ENCODE peak calls at places on chromosomes 12 and 14, in seven cellular contexts. One of them, this sample, is unnamed. For H3K36me3, the result is how much of the 10 kb centered on the place peaks cover.

GRCh38 chr12:66144796-66145754 is 14.5 kb upstream of the LLPH start:
- DNase-seq in lung: peak
- DNase-seq in bronchial epithelial cell: peak
- DNase-seq in BJ: no peak
- DNase-seq in suprapubic skin: no peak
- DNase-seq in OCI-LY7: peak
- DNase-seq in left lung: no peak
- DNase-seq in this sample: peak

GRCh38 chr12:50188875-50189575 is 21.9 kb upstream of the CERS5 start:
- DNase-seq in lung: no peak
- DNase-seq in bronchial epithelial cell: no peak
- DNase-seq in BJ: no peak
- DNase-seq in suprapubic skin: no peak
- DNase-seq in OCI-LY7: peak
- DNase-seq in left lung: no peak
- DNase-seq in this sample: no peak

GRCh38 chr14:91728616-91729183 is 3.2 kb downstream of the CATSPERB start:
- DNase-seq in lung: no peak
- DNase-seq in bronchial epithelial cell: no peak
- DNase-seq in BJ: no peak
- DNase-seq in suprapubic skin: no peak
- DNase-seq in OCI-LY7: no peak
- DNase-seq in left lung: no peak
- DNase-seq in this sample: no peak

GRCh38 chr12:131028587-131029338 is 75.1 kb downstream of the ADGRD1 start:
- DNase-seq in lung: peak
- DNase-seq in bronchial epithelial cell: peak
- DNase-seq in BJ: peak
- DNase-seq in suprapubic skin: no peak
- DNase-seq in OCI-LY7: no peak
- DNase-seq in left lung: peak
- DNase-seq in this sample: no peak

GRCh38 chr14:77123381-77124344 is 17.9 kb downstream of the ZDHHC22 start:
- DNase-seq in lung: peak
- DNase-seq in bronchial epithelial cell: peak
- DNase-seq in BJ: no peak
- DNase-seq in suprapubic skin: peak
- DNase-seq in OCI-LY7: peak
- DNase-seq in left lung: peak
- DNase-seq in this sample: peak

GRCh38 chr12:92147491-92147890 is 1.8 kb upstream of the BTG1 start:
- DNase-seq in lung: no peak
- DNase-seq in bronchial epithelial cell: no peak
- DNase-seq in BJ: no peak
- DNase-seq in suprapubic skin: no peak
- DNase-seq in OCI-LY7: no peak
- DNase-seq in left lung: no peak
- DNase-seq in this sample: no peak

GRCh38 chr12:48021485-48022179 is 17.4 kb upstream of the COL2A1 start:
- DNase-seq in lung: peak
- DNase-seq in bronchial epithelial cell: no peak
- DNase-seq in BJ: no peak
- DNase-seq in suprapubic skin: no peak
- DNase-seq in OCI-LY7: no peak
- DNase-seq in left lung: no peak
- DNase-seq in this sample: no peak

GRCh38 chr12:6272300-6273208 is 37.9 kb upstream of the PLEKHG6 start:
- DNase-seq in lung: peak
- DNase-seq in bronchial epithelial cell: peak
- DNase-seq in BJ: no peak
- DNase-seq in suprapubic skin: no peak
- DNase-seq in OCI-LY7: no peak
- DNase-seq in left lung: peak
- DNase-seq in this sample: no peak

GRCh38 chr12:32535260-32535999 is 136.1 kb downstream of the FGD4 start:
- DNase-seq in lung: peak
- DNase-seq in bronchial epithelial cell: peak
- DNase-seq in BJ: no peak
- DNase-seq in suprapubic skin: peak
- DNase-seq in OCI-LY7: peak
- DNase-seq in left lung: peak
- DNase-seq in this sample: peak

GRCh38 chr12:54596526-54596946 is 8.1 kb upstream of the PPP1R1A start:
- DNase-seq in lung: peak
- DNase-seq in bronchial epithelial cell: peak
- DNase-seq in BJ: no peak
- DNase-seq in suprapubic skin: no peak
- DNase-seq in OCI-LY7: peak
- DNase-seq in left lung: no peak
- DNase-seq in this sample: peak

GRCh38 chr14:96297000-96297399 is 41.0 kb downstream of the BDKRB1 start:
- DNase-seq in lung: no peak
- DNase-seq in bronchial epithelial cell: peak
- DNase-seq in BJ: no peak
- DNase-seq in suprapubic skin: no peak
- DNase-seq in OCI-LY7: peak
- DNase-seq in left lung: no peak
- DNase-seq in this sample: no peak

GRCh38 chr12:39426636-39427245 is 16.2 kb downstream of the KIF21A start:
- DNase-seq in lung: no peak
- DNase-seq in bronchial epithelial cell: peak
- DNase-seq in BJ: peak
- DNase-seq in suprapubic skin: no peak
- DNase-seq in OCI-LY7: no peak
- DNase-seq in left lung: no peak
- DNase-seq in this sample: no peak

GRCh38 chr12:40947812-40948211 is 240.3 kb upstream of the PDZRN4 start:
- DNase-seq in lung: no peak
- DNase-seq in bronchial epithelial cell: peak
- DNase-seq in BJ: no peak
- DNase-seq in suprapubic skin: no peak
- DNase-seq in OCI-LY7: no peak
- DNase-seq in left lung: no peak
- DNase-seq in this sample: no peak

GRCh38 chr14:88463318-88463717 is 77.9 kb downstream of the SPATA7 start:
- DNase-seq in lung: no peak
- DNase-seq in bronchial epithelial cell: peak
- DNase-seq in BJ: no peak
- DNase-seq in suprapubic skin: no peak
- DNase-seq in OCI-LY7: peak
- DNase-seq in left lung: no peak
- DNase-seq in this sample: no peak

GRCh38 chr12:42156232-42156631 is 11.6 kb upstream of the GXYLT1 start:
- DNase-seq in lung: no peak
- DNase-seq in bronchial epithelial cell: no peak
- DNase-seq in BJ: no peak
- DNase-seq in suprapubic skin: no peak
- DNase-seq in OCI-LY7: no peak
- DNase-seq in left lung: no peak
- DNase-seq in this sample: no peak

GRCh38 chr12:112182499-112182898 is 57.1 kb downstream of the TRAFD1 start:
- DNase-seq in lung: no peak
- DNase-seq in bronchial epithelial cell: no peak
- DNase-seq in BJ: no peak
- DNase-seq in suprapubic skin: no peak
- DNase-seq in OCI-LY7: no peak
- DNase-seq in left lung: no peak
- DNase-seq in this sample: no peak

GRCh38 chr14:87196436-87196835 is 796.5 kb downstream of the GALC start:
- DNase-seq in lung: no peak
- DNase-seq in bronchial epithelial cell: no peak
- DNase-seq in BJ: peak
- DNase-seq in suprapubic skin: no peak
- DNase-seq in OCI-LY7: no peak
- DNase-seq in left lung: no peak
- DNase-seq in this sample: no peak

GRCh38 chr12:49041881-49042484 is 18.6 kb downstream of the KMT2D start:
- DNase-seq in lung: no peak
- DNase-seq in bronchial epithelial cell: no peak
- DNase-seq in BJ: no peak
- DNase-seq in suprapubic skin: no peak
- DNase-seq in OCI-LY7: no peak
- DNase-seq in left lung: peak
- DNase-seq in this sample: no peak

GRCh38 chr12:49046129-49046895 is 14.3 kb downstream of the KMT2D start:
- DNase-seq in lung: no peak
- DNase-seq in bronchial epithelial cell: no peak
- DNase-seq in BJ: no peak
- DNase-seq in suprapubic skin: no peak
- DNase-seq in OCI-LY7: no peak
- DNase-seq in left lung: no peak
- DNase-seq in this sample: no peak

GRCh38 chr12:49043241-49043640 is 17.4 kb downstream of the KMT2D start:
- DNase-seq in lung: no peak
- DNase-seq in bronchial epithelial cell: no peak
- DNase-seq in BJ: no peak
- DNase-seq in suprapubic skin: no peak
- DNase-seq in OCI-LY7: no peak
- DNase-seq in left lung: no peak
- DNase-seq in this sample: no peak

GRCh38 chr12:49044660-49045059 is 15.9 kb downstream of the KMT2D start:
- DNase-seq in lung: no peak
- DNase-seq in bronchial epithelial cell: no peak
- DNase-seq in BJ: no peak
- DNase-seq in suprapubic skin: no peak
- DNase-seq in OCI-LY7: no peak
- DNase-seq in left lung: no peak
- DNase-seq in this sample: no peak

DNA sequence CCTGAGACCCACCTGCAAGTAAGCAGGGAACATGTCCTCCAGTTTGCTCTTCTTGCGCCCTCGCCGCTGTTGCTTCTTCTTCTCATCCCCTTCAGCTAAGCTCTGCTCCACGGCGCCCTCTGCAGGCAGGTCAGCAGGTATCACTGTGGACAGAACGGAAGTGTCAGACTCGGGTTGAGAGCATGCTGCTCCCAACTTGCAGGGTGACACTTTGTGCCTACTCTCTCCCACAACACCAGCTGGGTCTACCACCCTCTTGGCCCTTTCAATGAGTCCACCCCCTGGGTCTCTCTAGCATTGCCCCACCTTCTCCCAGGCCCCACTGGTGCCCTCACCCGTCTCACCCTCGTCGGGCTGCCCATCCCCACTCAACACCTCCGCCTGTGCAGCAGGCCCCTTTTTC is 16.7 kb downstream of the KMT2D start:
- DNase-seq in lung: peak
- DNase-seq in bronchial epithelial cell: peak
- DNase-seq in BJ: no peak
- DNase-seq in suprapubic skin: no peak
- DNase-seq in OCI-LY7: peak
- DNase-seq in left lung: peak
- DNase-seq in this sample: peak
- H3K36me3 ChIP-seq in lung: under half
- H3K36me3 ChIP-seq in bronchial epithelial cell: half or more
- H3K36me3 ChIP-seq in BJ: half or more
- H3K36me3 ChIP-seq in suprapubic skin: half or more
- H3K36me3 ChIP-seq in OCI-LY7: half or more
- H3K36me3 ChIP-seq in left lung: half or more
- H3K36me3 ChIP-seq in this sample: half or more

DNA sequence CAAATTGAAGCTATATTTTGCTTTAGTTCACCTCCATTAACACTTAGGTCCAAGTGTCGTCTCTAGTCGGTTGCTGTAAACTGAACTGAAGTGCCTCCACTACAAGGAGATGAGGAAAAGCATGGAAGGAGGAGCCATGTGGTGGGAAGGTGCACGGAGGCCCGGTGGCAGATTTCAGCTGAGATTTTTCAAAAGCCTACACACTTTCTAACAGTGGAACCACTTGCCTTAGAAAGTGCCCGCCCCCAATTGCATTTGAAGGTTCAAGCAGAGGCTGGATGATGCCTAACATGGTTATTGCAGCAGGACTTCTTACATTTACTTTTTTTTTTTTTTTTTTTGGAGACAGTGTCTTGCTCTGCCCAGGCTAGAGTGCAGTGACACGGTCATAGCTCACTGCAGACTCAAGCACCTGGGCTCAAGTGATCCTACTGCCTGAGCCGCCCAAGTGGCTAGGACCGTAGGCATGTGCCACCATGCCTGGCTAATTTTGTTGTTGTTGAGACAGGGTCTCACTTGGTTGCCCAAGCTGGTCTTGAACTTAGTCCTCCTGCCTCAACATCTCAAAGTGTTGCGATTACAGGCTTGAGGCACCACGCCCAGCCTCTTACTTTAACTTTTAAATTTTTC is 27.6 kb downstream of the EML1 start:
- DNase-seq in lung: no peak
- DNase-seq in bronchial epithelial cell: no peak
- DNase-seq in BJ: no peak
- DNase-seq in suprapubic skin: no peak
- DNase-seq in OCI-LY7: peak
- DNase-seq in left lung: no peak
- DNase-seq in this sample: no peak
- TF ChIP-seq CTCF in lung: no peak
- TF ChIP-seq CTCF in bronchial epithelial cell: no peak
- TF ChIP-seq CTCF in BJ: no peak
- TF ChIP-seq CTCF in suprapubic skin: no peak
- TF ChIP-seq CTCF in OCI-LY7: no peak
- TF ChIP-seq CTCF in left lung: no peak
- TF ChIP-seq CTCF in this sample: no peak

GRCh38 chr12:96289067-96289466 is 94.9 kb downstream of the ELK3 start:
- DNase-seq in lung: no peak
- DNase-seq in bronchial epithelial cell: no peak
- DNase-seq in BJ: no peak
- DNase-seq in suprapubic skin: no peak
- DNase-seq in OCI-LY7: no peak
- DNase-seq in left lung: no peak
- DNase-seq in this sample: no peak
- H3K36me3 ChIP-seq in lung: under half
- H3K36me3 ChIP-seq in bronchial epithelial cell: under half
- H3K36me3 ChIP-seq in BJ: under half
- H3K36me3 ChIP-seq in suprapubic skin: half or more
- H3K36me3 ChIP-seq in OCI-LY7: half or more
- H3K36me3 ChIP-seq in left lung: half or more
- H3K36me3 ChIP-seq in this sample: under half

GRCh38 chr14:56894591-56894991 is 84.3 kb upstream of the OTX2 start:
- DNase-seq in lung: no peak
- DNase-seq in bronchial epithelial cell: no peak
- DNase-seq in BJ: no peak
- DNase-seq in suprapubic skin: no peak
- DNase-seq in OCI-LY7: no peak
- DNase-seq in left lung: no peak
- DNase-seq in this sample: no peak

GRCh38 chr14:56892959-56893358 is 82.7 kb upstream of the OTX2 start:
- DNase-seq in lung: no peak
- DNase-seq in bronchial epithelial cell: no peak
- DNase-seq in BJ: no peak
- DNase-seq in suprapubic skin: no peak
- DNase-seq in OCI-LY7: no peak
- DNase-seq in left lung: no peak
- DNase-seq in this sample: no peak

GRCh38 chr14:56899829-56900228 is 89.5 kb upstream of the OTX2 start:
- DNase-seq in lung: no peak
- DNase-seq in bronchial epithelial cell: no peak
- DNase-seq in BJ: no peak
- DNase-seq in suprapubic skin: no peak
- DNase-seq in OCI-LY7: no peak
- DNase-seq in left lung: no peak
- DNase-seq in this sample: no peak

GRCh38 chr14:56895154-56895553 is 84.9 kb upstream of the OTX2 start:
- DNase-seq in lung: no peak
- DNase-seq in bronchial epithelial cell: no peak
- DNase-seq in BJ: no peak
- DNase-seq in suprapubic skin: no peak
- DNase-seq in OCI-LY7: no peak
- DNase-seq in left lung: no peak
- DNase-seq in this sample: no peak

GRCh38 chr14:56896231-56896630 is 86.0 kb upstream of the OTX2 start:
- DNase-seq in lung: no peak
- DNase-seq in bronchial epithelial cell: no peak
- DNase-seq in BJ: no peak
- DNase-seq in suprapubic skin: no peak
- DNase-seq in OCI-LY7: no peak
- DNase-seq in left lung: no peak
- DNase-seq in this sample: no peak
- TF ChIP-seq CTCF in lung: no peak
- TF ChIP-seq CTCF in bronchial epithelial cell: no peak
- TF ChIP-seq CTCF in BJ: no peak
- TF ChIP-seq CTCF in suprapubic skin: no peak
- TF ChIP-seq CTCF in OCI-LY7: no peak
- TF ChIP-seq CTCF in left lung: no peak
- TF ChIP-seq CTCF in this sample: no peak

This sample was measured in pancreas.